ENCODE peak calls at places on chromosomes 13 and 19, in four cellular contexts. A is NCI-H2081, V is hepatic stellate cell, S is heart left ventricle. P is an unnamed sample.

GRCh38 chr19:43438291-43439162 is 23.8 kb downstream of the TEX101 start:
- DNase-seq in A (no peak), V (peak), S (peak), P (no peak)

GRCh38 chr13:98476538-98476966 is 100.4 kb downstream of the STK24 start:
- DNase-seq in A (no peak), V (peak), S (peak), P (no peak)

GRCh38 chr13:50679321-50679720 is 164.2 kb downstream of the DLEU7 start:
- DNase-seq in A (no peak), V (no peak), S (no peak), P (no peak)

GRCh38 chr19:3710265-3710812 is 2.2 kb downstream of the TJP3 start:
- DNase-seq in A (peak), V (no peak), S (peak), P (peak)

GRCh38 chr19:33513424-33513823 is 8.2 kb downstream of the PEPD start:
- DNase-seq in A (no peak), V (no peak), S (no peak), P (no peak)

GRCh38 chr19:33032218-33032781 is 32.4 kb downstream of the RHPN2 start:
- DNase-seq in A (peak), V (no peak), S (no peak), P (no peak)

GRCh38 chr19:35044317-35045117 is 3.0 kb downstream of the HPN start:
- DNase-seq in A (peak), V (peak), S (peak), P (peak)

GRCh38 chr13:39224841-39225240 is 186.6 kb downstream of the NHLRC3 start:
- DNase-seq in A (no peak), V (no peak), S (no peak), P (no peak)

GRCh38 chr13:20633802-20634201 is 66.8 kb downstream of the IFT88 start:
- DNase-seq in A (no peak), V (no peak), S (no peak), P (no peak)

GRCh38 chr19:28999733-29000433 is 213.1 kb downstream of the UQCRFS1 start:
- DNase-seq in A (no peak), V (no peak), S (no peak), P (no peak)

GRCh38 chr19:36489920-36490415 is 607 bp upstream of the ZNF566 start:
- DNase-seq in A (peak), V (peak), S (peak), P (no peak)

GRCh38 chr13:68099616-68100015 is 869.5 kb upstream of the PCDH9 start:
- DNase-seq in A (no peak), V (peak), S (no peak), P (no peak)

GRCh38 chr13:112452380-112453206 is 76.4 kb downstream of the SPACA7 start:
- DNase-seq in A (peak), V (no peak), S (no peak), P (no peak)

GRCh38 chr19:1860821-1861598 is 2.4 kb downstream of the KLF16 start:
- DNase-seq in A (no peak), V (no peak), S (no peak), P (no peak)

GRCh38 chr19:10262771-10263170 is 8.1 kb upstream of the ICAM1 start:
- DNase-seq in A (no peak), V (no peak), S (no peak), P (no peak)

GRCh38 chr13:26914624-26915023 is 154.0 kb upstream of the GPR12 start:
- DNase-seq in A (no peak), V (no peak), S (no peak), P (no peak)

GRCh38 chr13:74675185-74675584 is 541.0 kb upstream of the KLF12 start:
- DNase-seq in A (no peak), V (no peak), S (no peak), P (no peak)

GRCh38 chr19:47228937-47229673 is 1.9 kb downstream of the BBC3 start:
- DNase-seq in A (no peak), V (peak), S (no peak), P (peak)

GRCh38 chr13:23175920-23176319 is 4.9 kb upstream of the SGCG start:
- DNase-seq in A (no peak), V (no peak), S (no peak), P (no peak)

GRCh38 chr13:25738342-25738771 is 313.5 kb downstream of the SHISA2 start:
- DNase-seq in A (peak), V (no peak), S (no peak), P (no peak)

GRCh38 chr19:8631425-8631819 is 989 bp downstream of the NFILZ start:
- DNase-seq in A (no peak), V (peak), S (no peak), P (no peak)

GRCh38 chr13:95505265-95505664 is 47.3 kb upstream of the CLDN10 start:
- DNase-seq in A (no peak), V (no peak), S (no peak), P (no peak)

GRCh38 chr19:2982983-2983350 is 5.6 kb downstream of the TLE6 start:
- DNase-seq in A (peak), V (peak), S (peak), P (peak)

GRCh38 chr19:39264306-39265290 is 3.6 kb upstream of the IFNL2 start:
- DNase-seq in A (no peak), V (no peak), S (no peak), P (no peak)

GRCh38 chr19:18386543-18387251 is 739 bp downstream of the GDF15 start:
- DNase-seq in A (no peak), V (peak), S (no peak), P (no peak)

GRCh38 chr13:108700421-108701170 is 71.2 kb downstream of the MYO16 start:
- DNase-seq in A (no peak), V (no peak), S (no peak), P (no peak)

GRCh38 chr19:18339703-18340102 is 695 bp upstream of the PGPEP1 start:
- DNase-seq in A (no peak), V (peak), S (no peak), P (no peak)

GRCh38 chr19:45471866-45472556 is 4.2 kb downstream of the FOSB start:
- DNase-seq in A (no peak), V (no peak), S (no peak), P (no peak)